ENCODE peak calls at places on chromosomes 4 and X, in six cellular contexts. One of them, this sample, is unnamed.

GRCh38 chr4:54165011-54165410 is 64.1 kb upstream of the PDGFRA start:
- DNase-seq in SK-N-SH: no peak
- DNase-seq in endothelial cell of umbilical vein: no peak
- DNase-seq in Peyer's patch: no peak
- DNase-seq in upper lobe of left lung: no peak
- DNase-seq in dorsolateral prefrontal cortex: no peak
- DNase-seq in this sample: peak; percentile 72

GRCh38 chr4:98284640-98285046 is 23.5 kb downstream of the RAP1GDS1 start:
- DNase-seq in SK-N-SH: no peak
- DNase-seq in endothelial cell of umbilical vein: no peak
- DNase-seq in dorsolateral prefrontal cortex: no peak
- DNase-seq in Peyer's patch: no peak
- DNase-seq in upper lobe of left lung: no peak
- DNase-seq in this sample: no peak

GRCh38 chr4:168218663-168219062 is 99.9 kb downstream of the DDX60 start:
- DNase-seq in dorsolateral prefrontal cortex: no peak
- DNase-seq in upper lobe of left lung: no peak
- DNase-seq in Peyer's patch: no peak
- DNase-seq in SK-N-SH: no peak
- DNase-seq in endothelial cell of umbilical vein: peak; percentile 50
- DNase-seq in this sample: peak; percentile 26

GRCh38 chr4:187294861-187295260 is 571.2 kb upstream of the FAT1 start:
- DNase-seq in upper lobe of left lung: no peak
- DNase-seq in SK-N-SH: no peak
- DNase-seq in dorsolateral prefrontal cortex: no peak
- DNase-seq in endothelial cell of umbilical vein: no peak
- DNase-seq in Peyer's patch: no peak
- DNase-seq in this sample: peak; percentile 88

GRCh38 chr4:113971706-113972360 is 7.6 kb downstream of the ARSJ start:
- DNase-seq in SK-N-SH: peak; percentile 60
- DNase-seq in dorsolateral prefrontal cortex: no peak
- DNase-seq in endothelial cell of umbilical vein: peak; percentile 80
- DNase-seq in Peyer's patch: no peak
- DNase-seq in upper lobe of left lung: no peak
- DNase-seq in this sample: peak; percentile 54

GRCh38 chr4:25106363-25107151 is 53.7 kb downstream of the SEPSECS start:
- DNase-seq in dorsolateral prefrontal cortex: no peak
- DNase-seq in Peyer's patch: no peak
- DNase-seq in SK-N-SH: no peak
- DNase-seq in endothelial cell of umbilical vein: no peak
- DNase-seq in upper lobe of left lung: no peak
- DNase-seq in this sample: no peak

GRCh38 chr4:142282870-142283431 is 563.1 kb downstream of the INPP4B start:
- DNase-seq in SK-N-SH: no peak
- DNase-seq in upper lobe of left lung: no peak
- DNase-seq in Peyer's patch: no peak
- DNase-seq in endothelial cell of umbilical vein: peak; percentile 30
- DNase-seq in dorsolateral prefrontal cortex: no peak
- DNase-seq in this sample: no peak

GRCh38 chrX:49111846-49112245 is 11.7 kb downstream of the GPKOW start:
- DNase-seq in SK-N-SH: no peak
- DNase-seq in upper lobe of left lung: no peak
- DNase-seq in endothelial cell of umbilical vein: no peak
- DNase-seq in dorsolateral prefrontal cortex: peak; percentile 70
- DNase-seq in Peyer's patch: no peak
- DNase-seq in this sample: no peak

GRCh38 chrX:133559909-133560308 is 144.6 kb upstream of the GPC4 start:
- DNase-seq in dorsolateral prefrontal cortex: no peak
- DNase-seq in SK-N-SH: no peak
- DNase-seq in upper lobe of left lung: no peak
- DNase-seq in endothelial cell of umbilical vein: no peak
- DNase-seq in Peyer's patch: no peak
- DNase-seq in this sample: no peak

GRCh38 chr4:66501986-66502385 is 831.7 kb upstream of the EPHA5 start:
- DNase-seq in upper lobe of left lung: no peak
- DNase-seq in SK-N-SH: no peak
- DNase-seq in dorsolateral prefrontal cortex: no peak
- DNase-seq in Peyer's patch: no peak
- DNase-seq in endothelial cell of umbilical vein: no peak
- DNase-seq in this sample: no peak

GRCh38 chr4:6538586-6538985 is 36.4 kb upstream of the MAN2B2 start:
- DNase-seq in Peyer's patch: no peak
- DNase-seq in SK-N-SH: no peak
- DNase-seq in upper lobe of left lung: no peak
- DNase-seq in endothelial cell of umbilical vein: no peak
- DNase-seq in dorsolateral prefrontal cortex: peak; percentile 72
- DNase-seq in this sample: no peak

GRCh38 chr4:128859887-128860774 is 50.6 kb downstream of the JADE1 start:
- DNase-seq in dorsolateral prefrontal cortex: no peak
- DNase-seq in upper lobe of left lung: no peak
- DNase-seq in Peyer's patch: no peak
- DNase-seq in endothelial cell of umbilical vein: peak; percentile 17
- DNase-seq in SK-N-SH: no peak
- DNase-seq in this sample: peak; percentile 92

GRCh38 chr4:6087669-6088068 is 69.4 kb upstream of the C4orf50 start:
- DNase-seq in Peyer's patch: no peak
- DNase-seq in SK-N-SH: peak; percentile 73
- DNase-seq in endothelial cell of umbilical vein: peak; percentile 3
- DNase-seq in dorsolateral prefrontal cortex: peak; percentile 65
- DNase-seq in upper lobe of left lung: no peak
- DNase-seq in this sample: no peak

GRCh38 chr4:75639124-75639695 is 8.9 kb upstream of the CDKL2 start:
- DNase-seq in dorsolateral prefrontal cortex: no peak
- DNase-seq in Peyer's patch: no peak
- DNase-seq in SK-N-SH: no peak
- DNase-seq in endothelial cell of umbilical vein: no peak
- DNase-seq in upper lobe of left lung: no peak
- DNase-seq in this sample: no peak

GRCh38 chrX:154321624-154322023 is 26.0 kb downstream of the TKTL1 start:
- DNase-seq in endothelial cell of umbilical vein: no peak
- DNase-seq in upper lobe of left lung: no peak
- DNase-seq in Peyer's patch: no peak
- DNase-seq in dorsolateral prefrontal cortex: no peak
- DNase-seq in SK-N-SH: no peak
- DNase-seq in this sample: no peak

GRCh38 chrX:154320406-154320805 is 24.8 kb downstream of the TKTL1 start:
- DNase-seq in Peyer's patch: no peak
- DNase-seq in dorsolateral prefrontal cortex: no peak
- DNase-seq in upper lobe of left lung: no peak
- DNase-seq in endothelial cell of umbilical vein: no peak
- DNase-seq in SK-N-SH: no peak
- DNase-seq in this sample: no peak

GRCh38 chrX:154315416-154315815 is 19.8 kb downstream of the TKTL1 start:
- DNase-seq in Peyer's patch: no peak
- DNase-seq in SK-N-SH: no peak
- DNase-seq in upper lobe of left lung: no peak
- DNase-seq in dorsolateral prefrontal cortex: no peak
- DNase-seq in endothelial cell of umbilical vein: no peak
- DNase-seq in this sample: no peak

GRCh38 chrX:154321152-154321551 is 25.6 kb downstream of the TKTL1 start:
- DNase-seq in dorsolateral prefrontal cortex: no peak
- DNase-seq in SK-N-SH: no peak
- DNase-seq in Peyer's patch: no peak
- DNase-seq in upper lobe of left lung: no peak
- DNase-seq in endothelial cell of umbilical vein: no peak
- DNase-seq in this sample: no peak

GRCh38 chrX:154317391-154318000 is 21.9 kb downstream of the TKTL1 start:
- DNase-seq in Peyer's patch: no peak
- DNase-seq in dorsolateral prefrontal cortex: no peak
- DNase-seq in endothelial cell of umbilical vein: peak; percentile 14
- DNase-seq in SK-N-SH: peak; percentile 51
- DNase-seq in upper lobe of left lung: no peak
- DNase-seq in this sample: peak; percentile 29
- TF ChIP-seq CTCF in Peyer's patch: peak; percentile 30
- TF ChIP-seq CTCF in dorsolateral prefrontal cortex: peak; percentile 18
- TF ChIP-seq CTCF in endothelial cell of umbilical vein: peak; percentile 18
- TF ChIP-seq CTCF in SK-N-SH: peak; percentile 63
- TF ChIP-seq CTCF in upper lobe of left lung: no peak
- TF ChIP-seq CTCF in this sample: peak; percentile 58

GRCh38 chrX:55490974-55491373 is 1.3 kb upstream of the USP51 start:
- DNase-seq in SK-N-SH: no peak
- DNase-seq in endothelial cell of umbilical vein: no peak
- DNase-seq in upper lobe of left lung: no peak
- DNase-seq in Peyer's patch: no peak
- DNase-seq in dorsolateral prefrontal cortex: no peak
- DNase-seq in this sample: no peak
- H3K27ac ChIP-seq in SK-N-SH: no peak overlapping the region
- H3K27ac ChIP-seq in endothelial cell of umbilical vein: no peak overlapping the region
- H3K27ac ChIP-seq in upper lobe of left lung: no peak overlapping the region
- H3K27ac ChIP-seq in Peyer's patch: no peak overlapping the region
- H3K27ac ChIP-seq in dorsolateral prefrontal cortex: no peak overlapping the region
- H3K27ac ChIP-seq in this sample: no peak overlapping the region

GRCh38 chrX:108399427-108400165 is 38.6 kb downstream of the COL4A6 start:
- DNase-seq in Peyer's patch: no peak
- DNase-seq in SK-N-SH: no peak
- DNase-seq in endothelial cell of umbilical vein: peak; percentile 50
- DNase-seq in dorsolateral prefrontal cortex: no peak
- DNase-seq in upper lobe of left lung: no peak
- DNase-seq in this sample: peak; percentile 35

GRCh38 chrX:108397627-108398392 is 40.4 kb downstream of the COL4A6 start:
- DNase-seq in upper lobe of left lung: no peak
- DNase-seq in SK-N-SH: no peak
- DNase-seq in dorsolateral prefrontal cortex: no peak
- DNase-seq in endothelial cell of umbilical vein: peak; percentile 38
- DNase-seq in Peyer's patch: no peak
- DNase-seq in this sample: peak; percentile 44

GRCh38 chrX:108396188-108396885 is 41.9 kb downstream of the COL4A6 start:
- DNase-seq in upper lobe of left lung: no peak
- DNase-seq in endothelial cell of umbilical vein: peak; percentile 42
- DNase-seq in dorsolateral prefrontal cortex: no peak
- DNase-seq in SK-N-SH: no peak
- DNase-seq in Peyer's patch: no peak
- DNase-seq in this sample: peak; percentile 43

GRCh38 chrX:108396986-108397385 is 41.2 kb downstream of the COL4A6 start:
- DNase-seq in SK-N-SH: no peak
- DNase-seq in Peyer's patch: no peak
- DNase-seq in endothelial cell of umbilical vein: no peak
- DNase-seq in dorsolateral prefrontal cortex: no peak
- DNase-seq in upper lobe of left lung: no peak
- DNase-seq in this sample: no peak
- H3K27me3 ChIP-seq in SK-N-SH: no peaks in the 10 kb centered on the region
- H3K27me3 ChIP-seq in Peyer's patch: no peaks in the 10 kb centered on the region
- H3K27me3 ChIP-seq in endothelial cell of umbilical vein: no peaks in the 10 kb centered on the region
- H3K27me3 ChIP-seq in dorsolateral prefrontal cortex: peaks cover 21% of the 10 kb centered on the region
- H3K27me3 ChIP-seq in upper lobe of left lung: no peaks in the 10 kb centered on the region
- H3K27me3 ChIP-seq in this sample: no peaks in the 10 kb centered on the region

GRCh38 chrX:138708268-138708667 is 3.2 kb downstream of the FGF13 start:
- DNase-seq in endothelial cell of umbilical vein: no peak
- DNase-seq in Peyer's patch: no peak
- DNase-seq in SK-N-SH: no peak
- DNase-seq in dorsolateral prefrontal cortex: no peak
- DNase-seq in upper lobe of left lung: no peak
- DNase-seq in this sample: peak; percentile 56

GRCh38 chrX:138710311-138710791 is 1.2 kb downstream of the FGF13 start:
- DNase-seq in Peyer's patch: no peak
- DNase-seq in SK-N-SH: no peak
- DNase-seq in dorsolateral prefrontal cortex: no peak
- DNase-seq in upper lobe of left lung: no peak
- DNase-seq in endothelial cell of umbilical vein: no peak
- DNase-seq in this sample: no peak

GRCh38 chrX:138710866-138711331 is 618 bp downstream of the FGF13 start:
- DNase-seq in upper lobe of left lung: peak; percentile 64
- DNase-seq in SK-N-SH: no peak
- DNase-seq in endothelial cell of umbilical vein: no peak
- DNase-seq in dorsolateral prefrontal cortex: no peak
- DNase-seq in Peyer's patch: no peak
- DNase-seq in this sample: no peak

GRCh38 chrX:138709886-138710285 is 1.6 kb downstream of the FGF13 start:
- DNase-seq in dorsolateral prefrontal cortex: no peak
- DNase-seq in SK-N-SH: no peak
- DNase-seq in endothelial cell of umbilical vein: no peak
- DNase-seq in upper lobe of left lung: no peak
- DNase-seq in Peyer's patch: no peak
- DNase-seq in this sample: peak; percentile 4

DNA sequence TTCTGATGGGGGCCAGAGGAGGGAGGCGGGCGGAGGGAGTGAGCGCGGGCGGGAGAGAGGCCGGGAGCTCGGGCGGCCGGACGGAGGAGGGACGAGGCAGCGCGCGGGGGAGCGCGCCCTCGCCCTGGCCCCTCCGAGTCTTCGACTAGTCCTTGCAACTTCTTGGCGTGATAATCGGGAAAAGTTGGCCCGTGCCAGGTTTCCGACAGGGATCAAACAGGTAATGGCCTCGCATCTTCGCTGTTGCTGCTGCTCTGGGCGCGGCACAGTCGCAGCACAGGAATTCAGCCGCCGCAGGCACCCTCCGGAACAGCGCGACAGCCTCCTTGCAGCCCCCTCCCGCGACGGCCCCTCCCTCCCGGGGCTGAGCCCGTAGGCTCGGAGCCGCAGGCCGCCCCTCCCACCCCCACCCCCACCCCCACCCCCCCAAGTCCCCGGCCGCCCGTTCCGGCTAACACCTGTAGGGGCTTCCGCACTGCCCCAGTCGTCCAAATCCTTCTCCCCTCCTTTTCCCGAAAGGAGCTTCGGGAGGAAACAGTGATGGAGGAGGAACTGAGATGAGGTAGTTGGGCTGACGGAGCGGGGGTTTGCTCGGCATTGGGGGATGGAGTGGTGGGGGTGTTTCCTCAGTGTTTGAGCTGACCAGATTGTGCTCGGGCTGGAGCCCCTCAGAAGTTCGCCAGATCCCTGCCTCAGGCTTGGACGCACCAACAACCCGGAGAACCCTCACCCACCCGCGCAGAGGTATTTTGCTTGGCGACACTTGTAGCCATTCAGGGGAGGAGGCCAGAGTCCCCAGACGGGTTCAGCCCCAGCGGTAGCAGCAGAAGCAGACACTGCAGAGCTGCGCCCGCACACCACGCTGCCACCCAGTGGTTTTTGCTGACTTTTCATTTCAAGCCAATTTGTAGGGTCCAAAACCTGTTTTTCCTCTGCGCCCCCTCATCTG is at the start of gene FGF13:
- DNase-seq in dorsolateral prefrontal cortex: peak; percentile 53
- DNase-seq in endothelial cell of umbilical vein: no peak
- DNase-seq in SK-N-SH: peak; percentile 35
- DNase-seq in upper lobe of left lung: peak; percentile 49
- DNase-seq in Peyer's patch: peak; percentile 37
- DNase-seq in this sample: peak; percentile 1
- TF ChIP-seq CTCF in dorsolateral prefrontal cortex: peak; percentile 17
- TF ChIP-seq CTCF in endothelial cell of umbilical vein: no peak
- TF ChIP-seq CTCF in SK-N-SH: no peak
- TF ChIP-seq CTCF in upper lobe of left lung: no peak
- TF ChIP-seq CTCF in Peyer's patch: no peak
- TF ChIP-seq CTCF in this sample: peak; percentile 13

DNA sequence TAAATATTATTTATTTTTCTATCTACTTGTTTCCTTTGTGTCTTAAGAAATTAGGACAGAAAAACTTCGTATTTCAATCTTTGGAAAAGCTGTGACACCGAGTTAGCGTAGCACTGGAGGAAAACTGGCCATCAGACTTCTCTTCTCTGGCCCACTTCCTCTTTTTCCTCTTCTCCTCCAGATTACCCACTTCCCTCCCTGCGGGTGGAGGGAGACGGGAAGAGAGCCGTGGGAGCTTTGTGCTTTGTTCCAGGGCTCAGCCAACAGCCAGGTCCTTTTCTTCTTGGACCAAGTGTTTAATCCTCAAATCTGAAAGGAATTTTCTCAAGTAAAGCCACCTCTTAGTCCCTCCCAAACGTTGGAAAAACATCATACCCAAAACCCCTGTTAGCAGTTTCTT is 29.7 kb downstream of the OFD1 start:
- DNase-seq in SK-N-SH: no peak
- DNase-seq in upper lobe of left lung: no peak
- DNase-seq in dorsolateral prefrontal cortex: no peak
- DNase-seq in endothelial cell of umbilical vein: no peak
- DNase-seq in Peyer's patch: no peak
- DNase-seq in this sample: no peak
- H3K27ac ChIP-seq in SK-N-SH: no peak overlapping the region
- H3K27ac ChIP-seq in upper lobe of left lung: peak overlapping the region; percentile 69
- H3K27ac ChIP-seq in dorsolateral prefrontal cortex: peak overlapping the region; percentile 82
- H3K27ac ChIP-seq in endothelial cell of umbilical vein: no peak overlapping the region
- H3K27ac ChIP-seq in Peyer's patch: no peak overlapping the region
- H3K27ac ChIP-seq in this sample: no peak overlapping the region

GRCh38 chrX:50471390-50471789 is 765 bp upstream of the DGKK start:
- DNase-seq in endothelial cell of umbilical vein: no peak
- DNase-seq in dorsolateral prefrontal cortex: no peak
- DNase-seq in Peyer's patch: no peak
- DNase-seq in upper lobe of left lung: peak; percentile 33
- DNase-seq in SK-N-SH: peak; percentile 27
- DNase-seq in this sample: no peak
- H3K27me3 ChIP-seq in endothelial cell of umbilical vein: peaks cover 53% of the 10 kb centered on the region
- H3K27me3 ChIP-seq in dorsolateral prefrontal cortex: peaks cover 72% of the 10 kb centered on the region
- H3K27me3 ChIP-seq in Peyer's patch: no peaks in the 10 kb centered on the region
- H3K27me3 ChIP-seq in upper lobe of left lung: no peaks in the 10 kb centered on the region
- H3K27me3 ChIP-seq in SK-N-SH: peaks cover 42% of the 10 kb centered on the region
- H3K27me3 ChIP-seq in this sample: peaks cover 15% of the 10 kb centered on the region

This sample was measured in fibroblast of lung.